ENCODE peak calls at places on chromosomes 12 and 14, in eight cellular contexts. L is PC-9, F is GM20000, P is osteocyte, J is neural crest cell, V is BJ, U is A549, C is Panc1. R is an unnamed sample.
A peak's percentile ranks its signal among the peaks of the same experiment; 100 is the strongest.

GRCh38 chr14:94562941-94563883 is 2.0 kb downstream of the SERPINA4 start:
- DNase-seq in L (no peak), F (no peak), P (no peak), J (no peak), V (no peak), U (no peak), C (no peak), R (no peak)

GRCh38 chr12:100404769-100405407 is 48.0 kb downstream of the SLC17A8 start:
- DNase-seq in L (no peak), F (peak; percentile 20), P (no peak), J (peak; percentile 55), V (no peak), U (peak; percentile 58), C (peak; percentile 10), R (no peak)

GRCh38 chr12:25254271-25254880 is 3.6 kb upstream of the KRAS start:
- DNase-seq in L (no peak), F (no peak), P (no peak), J (no peak), V (no peak), U (no peak), C (no peak), R (no peak)

GRCh38 chr14:102498005-102498677 is 11.4 kb downstream of the ANKRD9 start:
- DNase-seq in L (no peak), F (no peak), P (no peak), J (no peak), V (no peak), U (peak; percentile 32), C (no peak), R (no peak)

GRCh38 chr12:64526859-64527258 is 74.9 kb downstream of the TBK1 start:
- DNase-seq in L (no peak), F (no peak), P (no peak), J (no peak), V (no peak), U (no peak), C (no peak), R (no peak)

GRCh38 chr12:102885043-102885932 is 31.8 kb downstream of the PAH start:
- DNase-seq in L (no peak), F (no peak), P (no peak), J (no peak), V (no peak), U (no peak), C (no peak), R (no peak)

GRCh38 chr14:58071341-58071740 is 80.7 kb downstream of the ARMH4 start:
- DNase-seq in L (no peak), F (no peak), P (no peak), J (no peak), V (no peak), U (no peak), C (no peak), R (no peak)

GRCh38 chr12:91811481-91812287 is 334.0 kb downstream of the BTG1 start:
- DNase-seq in L (no peak), F (peak; percentile 36), P (no peak), J (peak; percentile 74), V (peak; percentile 1), U (peak; percentile 69), C (peak; percentile 33), R (no peak)

GRCh38 chr12:102816816-102817434 is 100.1 kb downstream of the PAH start:
- DNase-seq in L (no peak), F (peak; percentile 23), P (no peak), J (no peak), V (no peak), U (peak; percentile 50), C (peak; percentile 2), R (no peak)

GRCh38 chr12:130347588-130347987 is 9.9 kb downstream of the PIWIL1 start:
- DNase-seq in L (no peak), F (no peak), P (no peak), J (no peak), V (no peak), U (no peak), C (no peak), R (no peak)

GRCh38 chr12:24705741-24706358 is 243.1 kb downstream of the BCAT1 start:
- DNase-seq in L (no peak), F (peak; percentile 66), P (no peak), J (no peak), V (no peak), U (no peak), C (no peak), R (no peak)

GRCh38 chr12:60059180-60059579 is 463.4 kb downstream of the SLC16A7 start:
- DNase-seq in L (no peak), F (no peak), P (no peak), J (no peak), V (no peak), U (no peak), C (no peak), R (no peak)

GRCh38 chr12:116620085-116620734 is 61.0 kb downstream of the MAP1LC3B2 start:
- DNase-seq in L (no peak), F (no peak), P (no peak), J (no peak), V (no peak), U (no peak), C (no peak), R (no peak)

GRCh38 chr14:76957224-76957881 is 71.2 kb downstream of the IRF2BPL start:
- DNase-seq in L (peak; percentile 44), F (no peak), P (no peak), J (no peak), V (no peak), U (no peak), C (no peak), R (no peak)

GRCh38 chr12:68236421-68237059 is 10.9 kb upstream of the IL26 start:
- DNase-seq in L (no peak), F (peak; percentile 52), P (no peak), J (no peak), V (no peak), U (no peak), C (no peak), R (no peak)

GRCh38 chr12:86727151-86727550 is 471.0 kb upstream of the MGAT4C start:
- DNase-seq in L (peak; percentile 34), F (no peak), P (no peak), J (no peak), V (no peak), U (peak; percentile 47), C (no peak), R (no peak)

GRCh38 chr12:38159591-38160317 is 156.8 kb upstream of the ALG10B start:
- DNase-seq in L (no peak), F (no peak), P (peak; percentile 82), J (no peak), V (no peak), U (no peak), C (no peak), R (no peak)

GRCh38 chr12:57868870-57869609 is 22.5 kb upstream of the CTDSP2 start:
- DNase-seq in L (no peak), F (no peak), P (no peak), J (peak; percentile 51), V (no peak), U (no peak), C (no peak), R (no peak)

GRCh38 chr12:3967556-3968160 is 94.5 kb upstream of the PARP11 start:
- DNase-seq in L (no peak), F (no peak), P (peak; percentile 79), J (no peak), V (no peak), U (no peak), C (no peak), R (no peak)

GRCh38 chr12:3961573-3961972 is 88.4 kb upstream of the PARP11 start:
- DNase-seq in L (no peak), F (no peak), P (no peak), J (no peak), V (no peak), U (no peak), C (no peak), R (no peak)

GRCh38 chr12:3965096-3965495 is 91.9 kb upstream of the PARP11 start:
- DNase-seq in L (no peak), F (no peak), P (no peak), J (no peak), V (no peak), U (no peak), C (no peak), R (no peak)

GRCh38 chr12:3962661-3963483 is 89.7 kb upstream of the PARP11 start:
- DNase-seq in L (no peak), F (no peak), P (peak; percentile 51), J (no peak), V (no peak), U (no peak), C (no peak), R (no peak)

GRCh38 chr12:3964404-3964803 is 91.2 kb upstream of the PARP11 start:
- DNase-seq in L (no peak), F (peak; percentile 39), P (peak; percentile 67), J (peak; percentile 38), V (no peak), U (peak; percentile 23), C (peak; percentile 7), R (no peak)
- TF ChIP-seq CTCF in L (no peak), F (peak; percentile 51), P (no peak), J (peak; percentile 56), V (peak; percentile 15), U (no peak), C (peak; percentile 42), R (peak; percentile 67)

GRCh38 chr14:51977075-51977474 is 12.3 kb upstream of the RTRAF start:
- DNase-seq in L (no peak), F (no peak), P (no peak), J (no peak), V (no peak), U (no peak), C (no peak), R (no peak)

GRCh38 chr14:51981218-51981854 is 8.0 kb upstream of the RTRAF start:
- DNase-seq in L (no peak), F (peak; percentile 20), P (no peak), J (no peak), V (no peak), U (no peak), C (no peak), R (no peak)

GRCh38 chr14:51978566-51979398 is 10.6 kb upstream of the RTRAF start:
- DNase-seq in L (no peak), F (peak; percentile 64), P (peak; percentile 89), J (peak; percentile 97), V (no peak), U (peak; percentile 79), C (peak; percentile 60), R (peak; percentile 85)

DNA sequence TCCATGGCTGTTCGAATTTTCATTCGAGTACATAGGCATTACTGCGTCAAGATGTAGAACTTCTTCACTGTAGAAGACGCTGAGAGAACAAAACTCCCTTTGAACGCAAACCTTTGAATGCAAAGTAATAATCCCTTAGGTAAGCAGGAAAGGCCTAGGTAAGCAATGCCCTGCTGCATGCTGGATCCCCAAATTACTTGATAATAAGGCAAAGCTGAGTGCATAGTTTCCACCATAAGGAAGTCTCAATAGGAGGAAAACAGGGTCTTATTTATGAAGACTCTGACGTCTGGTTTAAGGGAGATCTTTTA is 10.0 kb upstream of the RTRAF start:
- DNase-seq in L (no peak), F (no peak), P (no peak), J (no peak), V (no peak), U (no peak), C (no peak), R (no peak)
- TF ChIP-seq CTCF in L (peak; percentile 48), F (no peak), P (peak; percentile 33), J (no peak), V (no peak), U (peak; percentile 1), C (peak; percentile 64), R (peak; percentile 23)

GRCh38 chr12:113347107-113347506 is 11.3 kb upstream of the PLBD2 start:
- DNase-seq in L (no peak), F (no peak), P (no peak), J (no peak), V (no peak), U (no peak), C (no peak), R (no peak)
- TF ChIP-seq CTCF in L (no peak), F (no peak), P (no peak), J (no peak), V (no peak), U (no peak), C (no peak), R (no peak)

GRCh38 chr12:20624718-20625117 is 70.4 kb upstream of the SLCO1C1 start:
- DNase-seq in L (no peak), F (no peak), P (no peak), J (peak; percentile 16), V (no peak), U (peak; percentile 79), C (no peak), R (no peak)
- TF ChIP-seq CTCF in L (no peak), F (no peak), P (peak; percentile 50), J (peak; percentile 55), V (peak; percentile 51), U (peak; percentile 51), C (peak; percentile 35), R (peak; percentile 68)

R was measured in type B pancreatic cell.